ENCODE peak calls at places on chromosome 3, in seven cellular contexts. O, K, V, W, P, H and S are unnamed samples.

GRCh38 chr3:64801856-64802255 is 114.1 kb upstream of the ADAMTS9 start:
- DNase-seq in O (no peak), K (no peak), V (no peak), W (no peak), P (no peak), H (no peak), S (no peak)

GRCh38 chr3:30227571-30228301 is 378.7 kb upstream of the TGFBR2 start:
- DNase-seq in O (peak), K (no peak), V (no peak), W (no peak), P (no peak), H (no peak), S (no peak)

GRCh38 chr3:4994144-4994730 is 15.0 kb downstream of the BHLHE40 start:
- DNase-seq in O (peak), K (no peak), V (no peak), W (no peak), P (no peak), H (peak), S (no peak)

GRCh38 chr3:50275996-50276761 is 2.7 kb upstream of the LSMEM2 start:
- DNase-seq in O (no peak), K (no peak), V (no peak), W (no peak), P (no peak), H (no peak), S (peak)

GRCh38 chr3:14347110-14347509 is 55.3 kb upstream of the SLC6A6 start:
- DNase-seq in O (no peak), K (no peak), V (no peak), W (no peak), P (no peak), H (no peak), S (no peak)

GRCh38 chr3:58837863-58838255 is 171.3 kb upstream of the FAM3D start:
- DNase-seq in O (peak), K (no peak), V (no peak), W (no peak), P (no peak), H (no peak), S (no peak)

GRCh38 chr3:185717627-185718330 is 107.1 kb downstream of the IGF2BP2 start:
- DNase-seq in O (no peak), K (no peak), V (no peak), W (no peak), P (no peak), H (no peak), S (no peak)

GRCh38 chr3:33046521-33046920 is 50.4 kb downstream of the GLB1 start:
- DNase-seq in O (no peak), K (no peak), V (no peak), W (no peak), P (no peak), H (no peak), S (no peak)

GRCh38 chr3:50396502-50396901 is 37.2 kb upstream of the TMEM115 start:
- DNase-seq in O (no peak), K (no peak), V (no peak), W (no peak), P (no peak), H (no peak), S (no peak)

GRCh38 chr3:96831175-96831574 is 16.8 kb downstream of the EPHA6 start:
- DNase-seq in O (no peak), K (no peak), V (no peak), W (peak), P (no peak), H (no peak), S (no peak)

GRCh38 chr3:46664188-46664970 is 29.1 kb downstream of the ALS2CL start:
- DNase-seq in O (no peak), K (no peak), V (no peak), W (no peak), P (no peak), H (no peak), S (no peak)

GRCh38 chr3:186216903-186217819 is 108.3 kb upstream of the ETV5 start:
- DNase-seq in O (no peak), K (no peak), V (no peak), W (no peak), P (no peak), H (no peak), S (no peak)

GRCh38 chr3:178826437-178827010 is 245.1 kb downstream of the ZMAT3 start:
- DNase-seq in O (no peak), K (no peak), V (no peak), W (no peak), P (no peak), H (no peak), S (no peak)

GRCh38 chr3:102002056-102002455 is 152.7 kb downstream of the NFKBIZ start:
- DNase-seq in O (no peak), K (no peak), V (no peak), W (no peak), P (no peak), H (no peak), S (no peak)

GRCh38 chr3:50554553-50554952 is 13.0 kb downstream of the C3orf18 start:
- DNase-seq in O (no peak), K (no peak), V (no peak), W (no peak), P (no peak), H (no peak), S (no peak)

GRCh38 chr3:163490119-163490518 is 1588.2 kb downstream of the SI start:
- DNase-seq in O (no peak), K (no peak), V (no peak), W (peak), P (peak), H (no peak), S (peak)

GRCh38 chr3:86814918-86815655 is 175.9 kb downstream of the VGLL3 start:
- DNase-seq in O (peak), K (no peak), V (no peak), W (no peak), P (no peak), H (no peak), S (peak)

GRCh38 chr3:60192297-60193114 is 1058.7 kb downstream of the FHIT start:
- DNase-seq in O (no peak), K (no peak), V (no peak), W (no peak), P (no peak), H (no peak), S (no peak)

GRCh38 chr3:188772886-188773285 is 398.9 kb upstream of the TPRG1 start:
- DNase-seq in O (peak), K (no peak), V (no peak), W (no peak), P (peak), H (no peak), S (no peak)

GRCh38 chr3:63979093-63979492 is 44.2 kb downstream of the PSMD6 start:
- DNase-seq in O (peak), K (peak), V (no peak), W (no peak), P (no peak), H (no peak), S (no peak)

GRCh38 chr3:31105438-31106077 is 211.1 kb upstream of the GADL1 start:
- DNase-seq in O (peak), K (no peak), V (no peak), W (no peak), P (no peak), H (no peak), S (no peak)

GRCh38 chr3:32813180-32813579 is 4.6 kb upstream of the TRIM71 start:
- DNase-seq in O (no peak), K (no peak), V (no peak), W (no peak), P (no peak), H (no peak), S (no peak)